ENCODE peak calls at places on chromosomes 11 and 22, in nine cellular contexts. K is osteocyte, W is glutamatergic neuron, S is cardiac fibroblast, B is kidney epithelial cell, E is heart left ventricle, L is chondrocyte, D is lower lobe of right lung, U is B cell. I is an unnamed sample.

GRCh38 chr11:118241191-118242098 is 10.7 kb downstream of the MPZL3 start:
- DNase-seq in K (no peak), W (no peak), S (peak), B (no peak), E (peak), L (no peak), D (peak), U (no peak), I (peak)

GRCh38 chr11:13928566-13929251 is 33.8 kb upstream of the SPON1 start:
- DNase-seq in K (no peak), W (no peak), S (peak), B (peak), E (no peak), L (no peak), D (no peak), U (no peak), I (peak)

GRCh38 chr11:34721646-34722045 is 100.8 kb downstream of the EHF start:
- DNase-seq in K (no peak), W (no peak), S (peak), B (no peak), E (no peak), L (no peak), D (no peak), U (no peak), I (no peak)

GRCh38 chr22:44710474-44711235 is 8.7 kb downstream of the PRR5 start:
- DNase-seq in K (no peak), W (no peak), S (no peak), B (no peak), E (no peak), L (no peak), D (no peak), U (peak), I (peak)

GRCh38 chr11:131750152-131750551 is 379.7 kb downstream of the NTM start:
- DNase-seq in K (no peak), W (no peak), S (no peak), B (no peak), E (no peak), L (no peak), D (no peak), U (no peak), I (no peak)

GRCh38 chr11:46920709-46921108 is 2.4 kb upstream of the LRP4 start:
- DNase-seq in K (no peak), W (no peak), S (peak), B (peak), E (peak), L (no peak), D (no peak), U (no peak), I (no peak)

GRCh38 chr22:24996420-24996952 is 44.0 kb downstream of the KIAA1671 start:
- DNase-seq in K (no peak), W (peak), S (peak), B (no peak), E (peak), L (no peak), D (no peak), U (no peak), I (no peak)

GRCh38 chr11:64881476-64881875 is 3.1 kb upstream of the EHD1 start:
- DNase-seq in K (no peak), W (no peak), S (no peak), B (no peak), E (no peak), L (no peak), D (no peak), U (no peak), I (no peak)

GRCh38 chr11:11538277-11538960 is 83.4 kb downstream of the GALNT18 start:
- DNase-seq in K (no peak), W (peak), S (no peak), B (no peak), E (peak), L (no peak), D (no peak), U (no peak), I (no peak)

GRCh38 chr11:128915148-128915519 is 24.0 kb downstream of the KCNJ5 start:
- DNase-seq in K (no peak), W (no peak), S (no peak), B (no peak), E (no peak), L (no peak), D (no peak), U (no peak), I (no peak)

GRCh38 chr11:15575409-15575808 is 460.7 kb downstream of the INSC start:
- DNase-seq in K (no peak), W (no peak), S (no peak), B (no peak), E (no peak), L (no peak), D (no peak), U (no peak), I (no peak)

GRCh38 chr11:12979928-12980689 is 29.0 kb upstream of the RASSF10 start:
- DNase-seq in K (no peak), W (no peak), S (no peak), B (no peak), E (no peak), L (no peak), D (no peak), U (no peak), I (no peak)

GRCh38 chr11:106594751-106595351 is 423.4 kb downstream of the GUCY1A2 start:
- DNase-seq in K (no peak), W (no peak), S (no peak), B (no peak), E (no peak), L (no peak), D (no peak), U (no peak), I (no peak)

GRCh38 chr11:6988506-6988905 is 31.6 kb downstream of the ZNF214 start:
- DNase-seq in K (no peak), W (no peak), S (no peak), B (no peak), E (no peak), L (no peak), D (no peak), U (no peak), I (no peak)
- TF ChIP-seq CTCF in K (no peak), W (no peak), S (no peak), B (no peak), E (no peak), L (no peak), D (no peak), U (no peak), I (no peak)

GRCh38 chr11:55942785-55943392 is 6.7 kb upstream of the OR5I1 start:
- DNase-seq in K (no peak), W (no peak), S (peak), B (no peak), E (no peak), L (no peak), D (no peak), U (no peak), I (no peak)
- TF ChIP-seq CTCF in K (peak), W (peak), S (peak), B (peak), E (peak), L (peak), D (peak), U (peak), I (peak)

DNA sequence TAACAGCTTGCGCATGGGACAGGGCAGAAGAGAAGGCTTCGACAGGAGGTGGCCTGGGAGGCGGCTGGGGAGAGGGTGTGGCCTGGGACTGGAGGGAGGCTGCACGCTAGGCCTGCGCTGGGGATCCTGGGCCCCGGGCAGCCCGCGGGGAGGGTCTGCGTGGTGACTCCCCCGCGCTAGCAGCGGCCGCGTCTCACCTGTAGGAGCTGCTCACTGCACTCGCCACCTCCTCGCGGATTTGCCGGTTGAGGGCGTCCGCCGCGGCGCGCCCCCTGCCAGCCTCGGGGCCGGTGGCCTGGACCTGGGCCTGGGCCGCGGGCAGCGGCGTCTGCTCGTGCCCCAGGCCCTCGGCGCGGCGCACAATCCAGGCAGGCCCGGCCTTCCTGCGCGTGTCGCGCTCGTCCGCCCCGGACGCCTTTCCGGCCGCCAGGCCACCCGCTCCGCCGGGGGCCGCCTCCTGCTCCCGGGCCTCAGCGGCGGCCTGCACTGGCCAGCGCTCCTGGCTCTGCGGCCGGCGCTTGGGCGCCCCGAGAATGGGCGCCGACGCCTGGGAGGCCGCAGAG is 1.5 kb downstream of the MAP6 start:
- DNase-seq in K (peak), W (peak), S (no peak), B (no peak), E (peak), L (no peak), D (peak), U (peak), I (peak)
- TF ChIP-seq CTCF in K (no peak), W (no peak), S (no peak), B (no peak), E (no peak), L (peak), D (no peak), U (no peak), I (no peak)

DNA sequence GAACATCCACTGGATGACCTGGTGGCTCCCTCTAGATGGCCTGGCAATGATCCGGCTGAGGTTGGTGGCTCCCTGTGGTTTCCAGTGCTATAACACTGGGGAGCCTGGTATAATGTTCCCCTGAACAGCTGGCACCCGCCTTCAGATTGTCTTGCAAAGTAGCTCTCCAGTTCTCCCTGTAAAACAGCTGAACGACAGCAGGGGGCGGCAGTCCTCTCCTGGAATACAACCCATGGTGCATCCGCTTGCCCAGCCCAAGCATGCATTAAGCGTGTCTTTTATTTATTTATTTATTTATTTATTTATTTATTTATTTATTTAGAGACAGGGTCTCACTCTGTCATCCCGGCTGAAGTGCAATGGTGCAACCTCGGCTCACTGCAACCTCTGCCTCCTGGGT is 258.9 kb downstream of the BUD13 start:
- DNase-seq in K (no peak), W (peak), S (peak), B (no peak), E (no peak), L (no peak), D (no peak), U (no peak), I (peak)
- TF ChIP-seq CTCF in K (peak), W (peak), S (peak), B (peak), E (peak), L (peak), D (peak), U (no peak), I (no peak)

GRCh38 chr11:3344327-3344726 is 34.6 kb downstream of the ZNF195 start:
- DNase-seq in K (no peak), W (no peak), S (no peak), B (no peak), E (no peak), L (no peak), D (no peak), U (no peak), I (no peak)

GRCh38 chr11:3341298-3341697 is 37.6 kb downstream of the ZNF195 start:
- DNase-seq in K (no peak), W (peak), S (peak), B (no peak), E (no peak), L (no peak), D (peak), U (peak), I (peak)

GRCh38 chr11:3340025-3340424 is 38.9 kb downstream of the ZNF195 start:
- DNase-seq in K (no peak), W (no peak), S (peak), B (peak), E (no peak), L (no peak), D (no peak), U (no peak), I (no peak)

GRCh38 chr11:3344775-3345174 is 34.2 kb downstream of the ZNF195 start:
- DNase-seq in K (no peak), W (no peak), S (no peak), B (no peak), E (no peak), L (no peak), D (no peak), U (no peak), I (no peak)

DNA sequence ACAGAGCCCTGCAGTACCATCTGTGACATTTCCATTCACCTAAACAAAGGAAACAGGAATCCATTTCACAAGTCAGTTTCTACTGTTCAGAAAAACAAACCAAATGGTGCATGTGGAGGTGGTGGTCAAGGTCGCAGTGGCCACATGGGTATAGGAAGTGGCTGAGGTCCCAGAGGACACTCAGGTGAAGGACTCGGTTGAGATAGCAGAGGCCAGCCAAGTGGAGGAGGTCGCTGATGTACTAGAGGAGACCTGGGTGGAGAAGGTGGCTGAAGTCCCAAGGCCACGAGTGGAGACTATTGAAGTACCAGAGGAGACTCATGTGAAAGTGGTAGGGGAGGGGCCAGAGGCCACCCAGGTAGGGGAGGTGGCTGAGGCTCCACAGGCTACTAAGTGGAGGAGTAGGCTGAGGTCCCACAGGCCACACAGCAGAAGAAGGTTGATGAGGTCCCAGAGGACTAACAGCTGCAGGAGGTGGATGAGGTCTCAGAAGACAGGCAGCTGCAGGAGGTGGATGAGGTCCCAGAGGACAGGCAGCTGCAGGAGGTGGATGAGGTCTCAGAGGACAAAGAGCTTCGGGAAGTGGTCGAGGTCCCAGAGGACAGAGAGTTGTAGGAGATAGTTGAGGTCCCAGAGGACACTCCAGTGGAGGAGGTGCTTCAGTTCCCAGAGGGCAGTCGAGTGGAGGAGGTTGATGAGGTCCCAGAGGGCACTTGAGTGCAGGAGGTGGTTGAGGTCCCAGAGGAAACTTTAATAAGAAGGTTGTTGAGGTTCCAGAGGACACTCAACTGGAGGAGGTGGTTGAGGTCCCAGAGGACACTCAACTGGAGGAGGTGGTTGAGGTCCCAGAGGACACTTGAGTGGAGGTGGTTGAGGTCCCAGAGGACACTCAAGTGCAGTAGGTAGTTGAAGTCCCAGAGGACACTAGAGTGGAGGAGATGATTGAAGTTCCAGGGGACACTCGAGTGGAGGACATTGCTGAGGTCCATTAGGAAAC is 40.1 kb downstream of the ZNF195 start:
- DNase-seq in K (peak), W (no peak), S (no peak), B (no peak), E (no peak), L (no peak), D (no peak), U (no peak), I (no peak)
- TF ChIP-seq CTCF in K (no peak), W (no peak), S (no peak), B (no peak), E (no peak), L (no peak), D (no peak), U (no peak), I (no peak)

GRCh38 chr11:96156379-96156722 is 186.6 kb downstream of the MAML2 start:
- DNase-seq in K (no peak), W (no peak), S (no peak), B (no peak), E (no peak), L (no peak), D (no peak), U (no peak), I (no peak)

GRCh38 chr11:96154802-96155520 is 188.0 kb downstream of the MAML2 start:
- DNase-seq in K (no peak), W (no peak), S (peak), B (no peak), E (no peak), L (no peak), D (no peak), U (no peak), I (no peak)

GRCh38 chr11:96157517-96157873 is 185.5 kb downstream of the MAML2 start:
- DNase-seq in K (no peak), W (no peak), S (no peak), B (no peak), E (no peak), L (no peak), D (no peak), U (no peak), I (no peak)

GRCh38 chr11:96158126-96158525 is 184.9 kb downstream of the MAML2 start:
- DNase-seq in K (no peak), W (no peak), S (no peak), B (no peak), E (no peak), L (no peak), D (no peak), U (no peak), I (no peak)

DNA sequence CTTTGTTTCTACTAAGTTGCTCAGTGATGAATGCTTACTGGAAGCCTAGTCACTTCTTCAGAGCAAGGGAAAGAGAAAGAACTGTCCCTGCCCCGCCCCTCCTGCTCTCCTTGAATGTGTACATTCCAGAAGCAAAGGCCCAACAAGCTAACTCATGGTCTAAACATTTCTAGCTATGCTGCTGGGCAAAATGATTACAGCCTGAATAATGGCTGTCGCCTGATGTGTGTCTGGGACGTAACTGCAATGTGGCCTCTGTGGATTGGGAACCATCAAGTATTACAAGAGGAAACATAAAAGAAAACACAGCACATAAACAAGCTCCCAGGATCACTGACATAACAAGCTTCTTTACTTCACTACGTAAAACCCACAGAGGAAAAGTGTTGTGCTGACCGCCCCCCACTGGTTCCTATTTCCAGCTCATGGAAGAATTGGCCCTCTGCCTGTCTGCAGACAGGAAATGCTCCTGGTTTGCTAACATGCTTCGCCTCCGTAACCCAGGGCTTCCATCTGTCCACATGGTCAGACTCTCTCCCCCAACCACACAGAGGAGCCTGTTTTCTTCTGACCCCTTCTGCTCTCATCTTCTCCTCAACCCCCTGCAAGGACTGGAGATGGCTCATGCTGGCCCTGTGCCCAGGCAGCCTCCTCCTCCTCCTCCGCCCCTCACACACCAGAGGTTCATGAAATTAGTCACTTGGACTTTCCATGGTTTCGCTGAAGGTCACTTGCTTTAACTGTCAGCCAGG is 187.2 kb downstream of the MAML2 start:
- DNase-seq in K (peak), W (no peak), S (peak), B (peak), E (peak), L (no peak), D (peak), U (no peak), I (peak)
- TF ChIP-seq CTCF in K (peak), W (no peak), S (peak), B (peak), E (peak), L (peak), D (peak), U (no peak), I (no peak)

DNA sequence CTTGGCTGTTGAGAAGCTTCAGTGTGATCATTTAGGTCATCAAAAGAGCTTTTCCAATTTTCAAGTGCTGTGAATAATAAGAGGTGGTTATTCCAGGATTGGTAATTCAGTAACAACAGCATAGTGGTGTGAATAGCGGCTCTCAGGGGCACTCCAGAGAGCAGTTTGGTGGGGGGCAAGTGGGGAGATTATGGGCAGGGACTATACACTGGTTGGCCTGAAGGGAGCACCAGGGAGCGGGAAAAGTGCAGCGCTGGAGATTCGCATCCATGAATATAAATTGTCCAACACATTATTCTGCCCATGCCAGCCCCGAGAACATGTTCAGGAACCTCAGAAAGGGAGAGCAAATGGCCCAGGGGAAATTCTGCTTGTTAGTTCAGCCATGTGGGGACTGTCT is 37.9 kb downstream of the OR6Q1 start:
- DNase-seq in K (no peak), W (no peak), S (no peak), B (no peak), E (no peak), L (no peak), D (no peak), U (no peak), I (no peak)
- TF ChIP-seq CTCF in K (no peak), W (no peak), S (no peak), B (no peak), E (no peak), L (no peak), D (no peak), U (no peak), I (no peak)

GRCh38 chr22:46657655-46657953 is 37.4 kb downstream of the GRAMD4 start:
- DNase-seq in K (no peak), W (no peak), S (no peak), B (no peak), E (no peak), L (no peak), D (no peak), U (no peak), I (no peak)

GRCh38 chr22:46660604-46661201 is 40.5 kb downstream of the GRAMD4 start:
- DNase-seq in K (no peak), W (no peak), S (no peak), B (no peak), E (no peak), L (no peak), D (no peak), U (no peak), I (no peak)

GRCh38 chr22:46659791-46660186 is 39.6 kb downstream of the GRAMD4 start:
- DNase-seq in K (no peak), W (no peak), S (no peak), B (no peak), E (no peak), L (no peak), D (no peak), U (no peak), I (no peak)

GRCh38 chr22:46657996-46658947 is 38.1 kb downstream of the GRAMD4 start:
- DNase-seq in K (no peak), W (no peak), S (no peak), B (no peak), E (no peak), L (no peak), D (no peak), U (no peak), I (no peak)

GRCh38 chr22:46659059-46659790 is 39.0 kb downstream of the GRAMD4 start:
- DNase-seq in K (no peak), W (no peak), S (no peak), B (no peak), E (no peak), L (no peak), D (no peak), U (no peak), I (no peak)
- TF ChIP-seq CTCF in K (no peak), W (no peak), S (no peak), B (no peak), E (no peak), L (no peak), D (no peak), U (no peak), I (no peak)

DNA sequence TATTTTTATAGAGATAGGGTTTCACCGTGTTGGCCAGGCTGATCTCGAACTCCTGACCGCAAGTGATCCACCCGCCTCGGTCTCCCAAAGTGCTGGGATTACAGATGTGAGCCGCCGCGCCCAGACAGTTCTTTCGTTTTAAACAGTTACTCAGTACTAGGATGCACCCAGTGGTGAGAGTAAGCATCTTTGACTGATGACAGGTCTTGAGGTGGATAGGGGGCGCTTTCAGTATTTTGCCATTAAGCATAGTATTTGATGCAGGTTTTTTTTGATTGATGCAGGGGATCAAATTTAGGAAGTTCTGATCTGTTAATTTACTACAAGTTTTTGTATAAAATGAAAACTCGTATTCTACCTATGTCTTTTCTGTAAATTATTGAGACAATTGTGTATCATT is 13.2 kb upstream of the TRIM34 start:
- DNase-seq in K (no peak), W (no peak), S (no peak), B (no peak), E (no peak), L (no peak), D (no peak), U (no peak), I (no peak)
- TF ChIP-seq CTCF in K (no peak), W (no peak), S (no peak), B (no peak), E (no peak), L (no peak), D (no peak), U (no peak), I (no peak)